ENCODE peak calls at places on chromosome 15, in seven cellular contexts. M is HCT116, B is psoas muscle, V is pancreas, G is heart left ventricle, S is tibial artery, R is Peyer's patch. Y is an unnamed sample. For H3K9me3 and H3K36me3, the result is how much of the 10 kb centered on the place peaks cover.

GRCh38 chr15:76169792-76170425 is 110.1 kb downstream of the TMEM266 start:
- DNase-seq in R (no peak), G (no peak), V (no peak), B (no peak), S (no peak), M (no peak), Y (no peak)

GRCh38 chr15:86001200-86001599 is 78.5 kb upstream of the AGBL1 start:
- DNase-seq in R (no peak), S (no peak), G (no peak), V (no peak), B (no peak), M (no peak), Y (no peak)

GRCh38 chr15:31469801-31470545 is 143.3 kb downstream of the KLF13 start:
- DNase-seq in G (no peak), S (no peak), B (no peak), R (no peak), V (no peak), M (no peak), Y (no peak)

GRCh38 chr15:31557899-31558298 is 231.3 kb downstream of the KLF13 start:
- DNase-seq in V (no peak), M (no peak), R (no peak), G (no peak), B (no peak), S (no peak), Y (no peak)

GRCh38 chr15:57861039-57861638 is 154.6 kb downstream of the POLR2M start:
- DNase-seq in R (no peak), V (no peak), G (peak), B (no peak), M (peak), S (no peak), Y (peak)

GRCh38 chr15:101027273-101027901 is 108.2 kb downstream of the LRRK1 start:
- DNase-seq in R (peak), G (peak), V (no peak), S (peak), M (no peak), B (no peak), Y (peak)

GRCh38 chr15:41494190-41494921 is 682 bp downstream of the ITPKA start:
- DNase-seq in G (no peak), S (no peak), R (no peak), M (no peak), V (peak), B (no peak), Y (peak)

GRCh38 chr15:57537072-57537471 is 54.6 kb upstream of the MYZAP start:
- DNase-seq in R (no peak), S (peak), V (peak), M (peak), B (no peak), G (no peak), Y (peak)

GRCh38 chr15:99454107-99454809 is 111.5 kb upstream of the MEF2A start:
- DNase-seq in G (peak), V (no peak), R (peak), B (no peak), M (no peak), S (no peak), Y (no peak)

GRCh38 chr15:46502668-46503067 is 867.8 kb downstream of the SQOR start:
- DNase-seq in G (no peak), S (no peak), B (no peak), R (no peak), V (no peak), M (no peak), Y (no peak)

GRCh38 chr15:69578792-69579587 is 126.4 kb downstream of the RPLP1 start:
- DNase-seq in B (peak), V (peak), M (no peak), S (peak), R (no peak), G (no peak), Y (no peak)

GRCh38 chr15:96411056-96412031 is 80.8 kb downstream of the NR2F2 start:
- DNase-seq in S (no peak), G (no peak), B (no peak), R (no peak), M (no peak), V (no peak), Y (no peak)

GRCh38 chr15:25091421-25092158 is 136.8 kb downstream of the SNRPN start:
- DNase-seq in R (no peak), M (no peak), S (no peak), B (no peak), G (no peak), V (no peak), Y (no peak)
- H3K9me3 ChIP-seq in R (half or more), M (half or more), S (half or more), B (half or more), G (under half), V (under half), Y (under half)

GRCh38 chr15:92951800-92952199 is 51.7 kb downstream of the CHD2 start:
- DNase-seq in S (no peak), R (no peak), B (no peak), G (no peak), V (no peak), M (no peak), Y (no peak)
- H3K36me3 ChIP-seq in S (half or more), R (under half), B (half or more), G (half or more), V (under half), M (half or more), Y (half or more)

GRCh38 chr15:56227780-56228179 is 15.9 kb downstream of the RFX7 start:
- DNase-seq in R (no peak), G (no peak), B (no peak), M (no peak), S (no peak), V (no peak), Y (no peak)
- H3K9me3 ChIP-seq in R (under half), G (under half), B (under half), M (under half), S (under half), V (under half), Y (under half)

GRCh38 chr15:40217166-40217785 is 21.6 kb upstream of the PAK6 start:
- DNase-seq in V (no peak), S (no peak), R (no peak), M (peak), B (no peak), G (peak), Y (peak)

GRCh38 chr15:40226739-40227138 is 12.1 kb upstream of the PAK6 start:
- DNase-seq in M (no peak), B (no peak), V (no peak), G (no peak), R (no peak), S (no peak), Y (no peak)

GRCh38 chr15:40219801-40220200 is 19.1 kb upstream of the PAK6 start:
- DNase-seq in B (no peak), M (no peak), S (no peak), R (no peak), G (no peak), V (no peak), Y (no peak)

DNA sequence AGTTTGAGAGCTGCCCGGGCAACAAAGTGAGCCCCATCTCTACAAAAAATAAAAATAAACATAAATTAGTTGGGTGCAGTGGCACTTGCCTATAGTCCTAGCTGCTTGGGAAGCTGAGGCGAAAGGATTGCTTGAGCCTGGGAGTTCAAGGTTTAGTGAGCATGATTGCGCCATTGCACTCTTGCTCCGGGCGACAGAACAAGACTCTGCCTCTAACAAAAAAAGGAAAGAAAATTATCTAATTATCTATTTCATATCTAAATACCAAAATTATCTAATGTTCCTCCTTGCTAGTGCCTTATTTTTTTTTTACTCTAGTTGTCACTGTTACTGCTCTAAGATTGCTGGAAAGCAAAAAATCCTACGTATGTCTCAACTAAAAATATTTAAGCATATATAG is 16.7 kb upstream of the PAK6 start:
- DNase-seq in R (no peak), V (no peak), B (no peak), G (no peak), M (no peak), S (no peak), Y (no peak)
- H3K36me3 ChIP-seq in R (under half), V (under half), B (under half), G (under half), M (under half), S (under half), Y (half or more)

DNA sequence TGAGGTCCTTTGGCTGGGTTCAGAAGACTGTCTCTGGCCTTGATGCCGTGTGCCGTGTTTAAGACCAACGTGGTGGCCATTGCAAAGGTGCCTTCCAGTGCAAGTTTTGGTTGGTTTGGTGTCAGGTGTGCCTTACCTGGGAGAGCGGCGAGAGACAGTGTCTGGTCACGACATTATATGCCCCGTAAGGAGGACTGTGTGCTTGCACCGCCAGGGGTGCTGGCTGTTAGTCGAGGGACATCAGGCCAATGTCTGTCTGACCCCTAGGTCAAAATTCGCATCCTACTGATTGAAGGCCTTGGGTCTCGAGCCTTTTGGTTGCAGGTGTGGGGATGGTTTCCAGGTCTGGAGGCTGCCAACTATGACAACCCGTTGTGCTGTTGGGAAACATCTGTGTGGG is 111.9 kb downstream of the SNRPN start:
- DNase-seq in G (no peak), B (no peak), R (no peak), V (no peak), M (no peak), S (no peak), Y (no peak)
- H3K9me3 ChIP-seq in G (under half), B (half or more), R (half or more), V (under half), M (half or more), S (half or more), Y (under half)

Y was measured in BE2C.